ENCODE peak calls at places on chromosomes 6 and 20, in nine cellular contexts. H, L, Z, Q, T, K, F, X and R are unnamed samples.

GRCh38 chr6:81614292-81614691 is 138.2 kb downstream of the TENT5A start:
- DNase-seq in T (peak; percentile 27), F (no peak), Z (peak; percentile 9), L (no peak), X (no peak), K (no peak), Q (no peak), H (peak; percentile 85), R (no peak)

GRCh38 chr20:15937179-15937578 is 636.1 kb downstream of the KIF16B start:
- DNase-seq in K (no peak), F (no peak), T (no peak), Z (no peak), H (no peak), L (no peak), Q (no peak), X (no peak), R (no peak)

GRCh38 chr20:3175270-3175669 is 1.9 kb upstream of the LZTS3 start:
- DNase-seq in L (no peak), H (no peak), K (no peak), X (no peak), Q (no peak), F (no peak), T (no peak), Z (no peak), R (no peak)

GRCh38 chr6:20168668-20169633 is 43.3 kb downstream of the MBOAT1 start:
- DNase-seq in F (no peak), X (no peak), H (no peak), T (no peak), K (no peak), L (no peak), Q (no peak), Z (peak; percentile 37), R (no peak)

GRCh38 chr6:125230674-125231073 is 71.1 kb downstream of the HDDC2 start:
- DNase-seq in X (no peak), Z (no peak), Q (no peak), K (no peak), H (no peak), T (no peak), L (no peak), F (no peak), R (no peak)

GRCh38 chr6:98574991-98575390 is 259.4 kb upstream of the POU3F2 start:
- DNase-seq in L (peak; percentile 12), F (no peak), K (no peak), Z (no peak), X (no peak), T (no peak), Q (no peak), H (no peak), R (no peak)

GRCh38 chr20:23235173-23236027 is 115.2 kb upstream of the NXT1 start:
- DNase-seq in F (peak; percentile 40), H (peak; percentile 54), Q (peak; percentile 52), K (no peak), T (peak; percentile 66), X (no peak), L (no peak), Z (peak; percentile 77), R (peak; percentile 63)

GRCh38 chr6:106199998-106200397 is 113.9 kb downstream of the PRDM1 start:
- DNase-seq in K (no peak), H (peak; percentile 93), X (no peak), Q (no peak), T (no peak), Z (no peak), L (no peak), F (peak; percentile 87), R (no peak)

GRCh38 chr6:111485316-111485715 is 2.3 kb upstream of the REV3L start:
- DNase-seq in Q (no peak), L (no peak), Z (no peak), H (peak; percentile 29), X (no peak), K (no peak), T (no peak), F (no peak), R (no peak)

GRCh38 chr6:139925894-139926641 is 551.6 kb upstream of the CITED2 start:
- DNase-seq in H (peak; percentile 95), Q (no peak), F (no peak), X (peak; percentile 54), L (no peak), Z (no peak), K (no peak), T (no peak), R (no peak)

GRCh38 chr6:167679137-167679736 is 147.5 kb upstream of the AFDN start:
- DNase-seq in H (no peak), X (no peak), Q (no peak), L (no peak), F (no peak), Z (no peak), T (no peak), K (no peak), R (no peak)

GRCh38 chr6:167678102-167679101 is 148.3 kb upstream of the AFDN start:
- DNase-seq in H (no peak), Q (no peak), F (no peak), L (peak; percentile 60), T (peak; percentile 51), K (peak; percentile 66), Z (peak; percentile 56), X (peak; percentile 78), R (no peak)

GRCh38 chr6:167677422-167677789 is 149.3 kb upstream of the AFDN start:
- DNase-seq in F (no peak), Z (no peak), X (no peak), K (no peak), Q (no peak), T (no peak), L (no peak), H (no peak), R (no peak)

GRCh38 chr6:167676000-167676665 is 150.6 kb upstream of the AFDN start:
- DNase-seq in F (no peak), X (peak; percentile 84), Q (no peak), T (peak; percentile 72), L (peak; percentile 80), Z (peak; percentile 71), K (peak; percentile 65), H (no peak), R (no peak)

GRCh38 chr6:167676666-167677421 is 149.9 kb upstream of the AFDN start:
- DNase-seq in Z (peak; percentile 59), F (no peak), L (no peak), K (peak; percentile 57), X (peak; percentile 71), H (no peak), Q (no peak), T (no peak), R (no peak)
- H3K9me3 ChIP-seq in Z (no peaks in the 10 kb centered on the region), F (peaks cover 14% of the 10 kb centered on the region), L (no peaks in the 10 kb centered on the region), K (no peaks in the 10 kb centered on the region), X (no peaks in the 10 kb centered on the region), H (peaks cover 53% of the 10 kb centered on the region), Q (peaks cover 7% of the 10 kb centered on the region), T (no peaks in the 10 kb centered on the region), R (peaks cover 8% of the 10 kb centered on the region)

DNA sequence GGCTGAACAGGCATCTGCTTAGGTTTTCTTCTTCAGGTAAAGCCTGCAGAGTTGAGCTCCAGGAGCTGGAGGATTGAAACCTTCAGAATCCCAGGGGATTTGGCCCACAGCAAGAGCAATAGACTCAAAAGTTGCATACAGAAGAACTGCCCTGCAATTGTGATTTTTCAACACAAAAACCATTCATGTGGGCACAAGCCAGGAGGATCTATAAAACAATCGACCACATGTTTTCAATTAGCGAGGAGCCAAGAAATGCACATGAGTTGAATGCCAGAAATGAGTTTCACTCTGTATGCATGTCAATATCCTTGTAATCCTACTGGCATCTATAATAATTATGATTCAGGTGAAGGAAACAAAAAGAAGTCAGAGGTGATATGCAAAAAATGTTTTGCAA is 576.4 kb downstream of the HDGFL1 start:
- DNase-seq in K (no peak), L (no peak), H (peak; percentile 11), Z (no peak), X (no peak), Q (no peak), T (no peak), F (no peak), R (no peak)
- H3K9me3 ChIP-seq in K (no peaks in the 10 kb centered on the region), L (no peaks in the 10 kb centered on the region), H (no peaks in the 10 kb centered on the region), Z (no peaks in the 10 kb centered on the region), X (no peaks in the 10 kb centered on the region), Q (peaks cover 6% of the 10 kb centered on the region), T (no peaks in the 10 kb centered on the region), F (no peaks in the 10 kb centered on the region), R (no peaks in the 10 kb centered on the region)

GRCh38 chr6:160004018-160004417 is 35.1 kb downstream of the IGF2R start:
- DNase-seq in K (no peak), F (no peak), L (no peak), Z (no peak), Q (no peak), X (no peak), H (no peak), T (no peak), R (no peak)
- H3K9me3 ChIP-seq in K (no peaks in the 10 kb centered on the region), F (no peaks in the 10 kb centered on the region), L (no peaks in the 10 kb centered on the region), Z (no peaks in the 10 kb centered on the region), Q (no peaks in the 10 kb centered on the region), X (no peaks in the 10 kb centered on the region), H (peaks cover 3% of the 10 kb centered on the region), T (no peaks in the 10 kb centered on the region), R (no peaks in the 10 kb centered on the region)

GRCh38 chr20:19067986-19068385 is 144.5 kb upstream of the SLC24A3 start:
- DNase-seq in F (no peak), H (no peak), Q (no peak), Z (no peak), L (no peak), X (no peak), T (no peak), K (no peak), R (no peak)
- H3K9me3 ChIP-seq in F (peaks cover 6% of the 10 kb centered on the region), H (peaks cover 26% of the 10 kb centered on the region), Q (peaks cover 2% of the 10 kb centered on the region), Z (no peaks in the 10 kb centered on the region), L (no peaks in the 10 kb centered on the region), X (no peaks in the 10 kb centered on the region), T (peaks cover 19% of the 10 kb centered on the region), K (no peaks in the 10 kb centered on the region), R (no peaks in the 10 kb centered on the region)

DNA sequence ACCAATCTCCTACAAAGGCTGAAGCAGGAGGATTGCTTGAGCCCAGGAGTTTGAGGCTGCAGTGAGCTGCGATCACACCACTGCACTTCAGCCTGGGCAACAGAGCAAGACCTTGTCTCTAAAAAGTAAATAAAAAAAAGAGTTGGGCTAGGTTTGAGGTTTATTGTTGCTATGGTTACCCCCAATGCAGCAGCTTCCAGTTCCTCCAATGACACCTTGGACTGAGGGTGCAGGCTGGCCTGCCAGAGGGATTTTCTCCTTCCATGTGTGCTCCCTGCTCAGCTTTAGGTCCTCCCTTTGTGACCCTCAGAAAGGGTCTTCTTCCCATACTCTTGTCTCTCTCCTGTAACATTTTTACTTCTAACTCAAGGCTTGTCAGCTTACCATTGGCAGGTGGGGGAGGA is 10.6 kb upstream of the TBC1D20 start:
- DNase-seq in X (no peak), T (no peak), Q (no peak), F (no peak), H (no peak), Z (no peak), K (no peak), L (no peak), R (no peak)
- H3K9me3 ChIP-seq in X (no peaks in the 10 kb centered on the region), T (peaks cover 6% of the 10 kb centered on the region), Q (no peaks in the 10 kb centered on the region), F (no peaks in the 10 kb centered on the region), H (no peaks in the 10 kb centered on the region), Z (no peaks in the 10 kb centered on the region), K (no peaks in the 10 kb centered on the region), L (no peaks in the 10 kb centered on the region), R (no peaks in the 10 kb centered on the region)

GRCh38 chr6:22875845-22876244 is 306.5 kb downstream of the HDGFL1 start:
- DNase-seq in Z (no peak), L (no peak), F (no peak), H (no peak), X (no peak), Q (no peak), K (no peak), T (no peak), R (no peak)
- H3K9me3 ChIP-seq in Z (no peaks in the 10 kb centered on the region), L (no peaks in the 10 kb centered on the region), F (no peaks in the 10 kb centered on the region), H (no peaks in the 10 kb centered on the region), X (no peaks in the 10 kb centered on the region), Q (no peaks in the 10 kb centered on the region), K (no peaks in the 10 kb centered on the region), T (no peaks in the 10 kb centered on the region), R (no peaks in the 10 kb centered on the region)